ENCODE peak calls at places on chromosomes 3 and 15, in eight cellular contexts. R, D, Y, Q, H, X, L and C are unnamed samples.

GRCh38 chr3:53705774-53706173 is 140.4 kb downstream of the CHDH start:
- DNase-seq in X (no peak), L (no peak), Q (no peak), Y (peak), D (no peak), H (no peak), R (no peak), C (no peak)

GRCh38 chr3:50134367-50134766 is 20.8 kb upstream of the SEMA3F start:
- DNase-seq in H (no peak), D (no peak), R (no peak), L (no peak), Y (no peak), X (no peak), Q (no peak), C (no peak)

GRCh38 chr3:86180696-86181095 is 810.3 kb downstream of the VGLL3 start:
- DNase-seq in X (no peak), D (no peak), Q (no peak), H (no peak), Y (no peak), L (no peak), R (peak), C (no peak)

GRCh38 chr15:29278436-29279099 is 8.9 kb upstream of the NSMCE3 start:
- DNase-seq in R (peak), L (peak), X (no peak), H (no peak), Y (no peak), Q (no peak), D (no peak), C (no peak)

GRCh38 chr15:83053151-83053550 is 13.9 kb downstream of the BTBD1 start:
- DNase-seq in X (no peak), D (no peak), Q (no peak), R (no peak), L (no peak), H (peak), Y (no peak), C (no peak)

GRCh38 chr3:136891934-136892855 is 30.2 kb downstream of the NCK1 start:
- DNase-seq in H (no peak), L (no peak), Q (no peak), X (no peak), Y (no peak), D (no peak), R (no peak), C (no peak)

GRCh38 chr3:71350998-71351397 is 232.5 kb downstream of the FOXP1 start:
- DNase-seq in X (no peak), D (no peak), L (no peak), H (no peak), R (no peak), Y (no peak), Q (no peak), C (no peak)

GRCh38 chr15:77028451-77029165 is 33.7 kb downstream of the PSTPIP1 start:
- DNase-seq in L (no peak), Q (no peak), D (no peak), Y (no peak), R (no peak), X (peak), H (no peak), C (no peak)

GRCh38 chr3:175129126-175129525 is 270.0 kb downstream of the NAALADL2 start:
- DNase-seq in R (no peak), L (no peak), Q (no peak), D (no peak), Y (no peak), H (no peak), X (no peak), C (no peak)

GRCh38 chr3:157669403-157669802 is 166.2 kb upstream of the VEPH1 start:
- DNase-seq in D (no peak), X (no peak), Q (no peak), Y (no peak), L (no peak), H (no peak), R (peak), C (no peak)

GRCh38 chr3:120071259-120071658 is 23.0 kb downstream of the GSK3B start:
- DNase-seq in R (no peak), X (no peak), Y (no peak), L (no peak), H (no peak), Q (no peak), D (no peak), C (no peak)

GRCh38 chr3:41026394-41027177 is 172.7 kb upstream of the CTNNB1 start:
- DNase-seq in H (no peak), D (no peak), X (peak), R (no peak), L (no peak), Y (no peak), Q (no peak), C (no peak)

DNA sequence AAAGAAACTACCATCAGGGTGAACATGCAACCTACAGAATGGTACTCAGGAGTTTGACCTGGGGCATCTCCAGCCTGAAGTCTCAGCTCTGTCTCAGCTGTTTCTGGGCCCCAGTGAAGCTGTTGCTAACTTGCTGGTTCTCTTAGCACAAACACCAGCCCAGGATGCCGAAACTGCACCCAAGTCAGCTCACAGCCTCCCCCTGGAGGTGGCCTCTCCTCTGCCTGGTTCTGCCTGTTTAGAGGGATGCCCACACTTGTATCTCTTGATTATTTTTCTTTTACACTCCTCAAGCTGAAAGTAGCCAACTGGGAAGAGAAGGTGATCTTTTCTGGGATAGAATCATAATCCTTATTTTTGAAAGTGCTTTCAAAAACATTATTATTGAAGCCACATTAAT is 289.0 kb upstream of the RASGRP1 start:
- DNase-seq in D (peak), L (peak), H (no peak), X (no peak), R (peak), Q (peak), Y (peak), C (peak)
- TF ChIP-seq CTCF in D (peak), L (peak), H (peak), X (no peak), R (peak), Q (no peak), Y (peak), C (peak)

DNA sequence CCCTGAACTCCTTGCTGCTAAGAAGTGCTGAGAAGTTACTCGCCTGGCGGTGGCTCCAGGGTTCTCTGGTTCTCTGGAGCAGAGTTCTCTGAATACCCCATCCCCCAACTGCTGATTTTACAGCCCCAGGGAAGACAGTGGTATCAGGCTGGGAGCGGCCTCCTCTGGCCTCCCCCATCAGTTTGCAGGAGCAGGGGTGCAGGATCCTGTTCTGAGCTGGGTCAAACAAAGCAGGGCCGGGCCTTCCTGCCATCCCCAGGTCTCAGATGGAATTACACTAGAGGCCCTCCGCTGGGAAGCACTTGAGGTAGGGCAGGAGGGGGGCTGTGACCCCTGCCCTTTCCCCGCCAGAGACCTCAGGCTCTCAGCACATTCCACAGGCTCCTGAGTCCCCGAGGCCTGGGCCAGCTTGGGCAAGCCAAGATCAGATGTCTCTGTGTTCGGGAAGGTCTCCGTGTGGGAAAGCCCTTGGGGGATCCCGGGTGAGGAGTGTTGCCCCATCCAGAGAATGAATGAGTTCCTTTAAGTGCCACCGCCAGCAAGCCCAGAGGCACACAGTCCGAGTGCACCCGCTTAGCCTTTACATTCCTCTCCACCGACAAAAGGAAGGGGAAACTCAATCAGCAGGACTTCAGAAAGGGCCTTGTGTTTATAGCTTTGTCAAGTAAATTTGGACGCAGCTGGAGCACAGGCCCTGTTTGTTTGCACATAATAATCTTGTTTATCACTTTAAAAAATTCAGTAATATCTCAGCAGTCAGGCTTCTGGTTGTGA is 150.0 kb downstream of the LRRK1 start:
- DNase-seq in L (no peak), H (no peak), Q (no peak), X (no peak), D (no peak), Y (peak), R (peak), C (no peak)
- TF ChIP-seq CTCF in L (no peak), H (peak), Q (no peak), X (no peak), D (no peak), Y (peak), R (no peak), C (no peak)

DNA sequence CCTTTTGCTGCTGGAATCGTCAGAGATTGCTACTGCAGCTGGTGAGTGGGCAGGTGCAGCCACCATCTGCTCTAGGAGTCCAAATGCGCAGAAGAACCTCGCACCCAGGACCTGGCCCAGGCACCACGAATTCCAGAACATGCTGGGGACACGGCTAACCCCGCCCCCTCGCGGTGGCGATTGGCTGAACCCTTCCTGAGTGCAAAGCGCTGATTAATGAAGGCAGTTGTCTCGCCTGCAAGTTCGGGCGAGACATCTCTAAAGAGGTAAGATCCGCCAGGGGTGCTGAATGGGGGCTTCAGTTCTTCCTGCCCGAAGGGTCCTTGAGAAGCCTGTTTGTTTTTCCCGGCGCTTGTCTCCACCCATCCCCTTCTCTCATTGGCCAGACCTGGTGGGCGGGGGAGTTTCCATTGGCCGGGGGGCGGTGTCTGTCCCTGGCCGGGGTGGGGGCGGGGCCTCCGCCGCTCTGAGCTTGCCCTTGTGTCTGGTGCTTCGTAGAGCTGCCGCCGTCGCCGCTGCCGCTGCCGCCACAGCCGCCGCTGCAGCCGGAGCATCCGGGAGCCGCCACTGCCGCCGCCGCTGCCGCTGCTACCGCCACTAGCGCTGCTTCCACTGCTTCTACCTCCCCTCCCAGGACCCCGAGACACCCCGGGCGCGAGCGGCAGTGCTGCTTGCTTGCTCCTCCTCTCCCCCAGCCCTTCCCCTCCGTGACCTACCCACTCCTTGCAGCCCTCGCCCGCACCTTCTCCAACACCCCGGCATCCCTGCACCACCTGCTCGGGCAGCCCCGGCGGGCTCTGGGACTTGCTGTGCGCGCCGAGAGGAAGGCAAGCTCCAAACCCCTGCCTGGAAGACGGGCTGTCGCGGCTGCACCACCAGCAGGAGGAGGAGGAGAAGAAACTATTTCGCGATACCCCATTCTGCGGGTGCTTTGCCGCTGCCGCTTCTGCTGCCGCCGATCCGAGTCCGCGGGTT is at the start of gene CADM2:
- DNase-seq in D (peak), Q (peak), Y (peak), L (no peak), H (peak), R (peak), X (peak), C (peak)
- TF ChIP-seq CTCF in D (no peak), Q (no peak), Y (peak), L (no peak), H (peak), R (no peak), X (peak), C (no peak)

GRCh38 chr3:32340639-32341365 is 50.9 kb upstream of the CMTM7 start:
- DNase-seq in Y (no peak), D (peak), Q (no peak), H (no peak), L (no peak), R (no peak), X (peak), C (no peak)
- TF ChIP-seq CTCF in Y (no peak), D (no peak), Q (no peak), H (peak), L (peak), R (no peak), X (no peak), C (no peak)

GRCh38 chr3:127889976-127890650 is 24.9 kb upstream of the KBTBD12 start:
- DNase-seq in R (no peak), Q (no peak), H (no peak), Y (no peak), D (peak), L (no peak), X (no peak), C (peak)
- TF ChIP-seq CTCF in R (no peak), Q (no peak), H (no peak), Y (peak), D (no peak), L (peak), X (no peak), C (no peak)